ENCODE peak calls at places on chromosome 17, in five cellular contexts. Q is AG04450, J is IMR-90, C is activated B cell treated with CpG ODN at 0.5 μM for 24 hours, W is astrocyte of the cerebellum. L is an unnamed sample.

GRCh38 chr17:2266865-2267228 is 36.7 kb downstream of the SMG6 start:
- DNase-seq in C (no peak), Q (no peak), W (no peak), J (no peak), L (no peak)

GRCh38 chr17:75048396-75048933 is 1.4 kb downstream of the KCTD2 start:
- DNase-seq in W (no peak), C (no peak), Q (no peak), J (peak; percentile 10), L (no peak)

GRCh38 chr17:80245566-80246265 is 14.9 kb upstream of the RNF213 start:
- DNase-seq in Q (no peak), C (no peak), W (no peak), J (no peak), L (no peak)

GRCh38 chr17:56540791-56541190 is 52.7 kb upstream of the NOG start:
- DNase-seq in C (no peak), J (no peak), Q (no peak), W (no peak), L (no peak)

GRCh38 chr17:43020789-43021738 is 1.1 kb downstream of the VAT1 start:
- DNase-seq in J (peak; percentile 50), W (no peak), C (peak; percentile 54), Q (no peak), L (peak; percentile 56)

GRCh38 chr17:67912656-67913055 is 83.6 kb downstream of the C17orf58 start:
- DNase-seq in J (no peak), W (no peak), C (no peak), Q (no peak), L (no peak)

GRCh38 chr17:13544292-13544691 is 57.4 kb downstream of the HS3ST3A1 start:
- DNase-seq in Q (peak; percentile 93), W (peak; percentile 99), J (peak; percentile 98), C (no peak), L (no peak)

GRCh38 chr17:79622776-79623175 is 11.9 kb upstream of the RBFOX3 start:
- DNase-seq in J (no peak), C (no peak), W (no peak), Q (no peak), L (no peak)

GRCh38 chr17:34579979-34580684 is 750 bp downstream of the TMEM132E start:
- DNase-seq in J (no peak), C (no peak), Q (no peak), W (no peak), L (peak; percentile 46)

GRCh38 chr17:65561394-65562205 is at the start of gene AXIN2:
- DNase-seq in Q (peak; percentile 53), C (peak; percentile 64), W (peak; percentile 83), J (peak; percentile 85), L (peak; percentile 92)
- TF ChIP-seq CTCF in Q (peak; percentile 22), C (no peak), W (peak; percentile 22), J (no peak), L (no peak)

DNA sequence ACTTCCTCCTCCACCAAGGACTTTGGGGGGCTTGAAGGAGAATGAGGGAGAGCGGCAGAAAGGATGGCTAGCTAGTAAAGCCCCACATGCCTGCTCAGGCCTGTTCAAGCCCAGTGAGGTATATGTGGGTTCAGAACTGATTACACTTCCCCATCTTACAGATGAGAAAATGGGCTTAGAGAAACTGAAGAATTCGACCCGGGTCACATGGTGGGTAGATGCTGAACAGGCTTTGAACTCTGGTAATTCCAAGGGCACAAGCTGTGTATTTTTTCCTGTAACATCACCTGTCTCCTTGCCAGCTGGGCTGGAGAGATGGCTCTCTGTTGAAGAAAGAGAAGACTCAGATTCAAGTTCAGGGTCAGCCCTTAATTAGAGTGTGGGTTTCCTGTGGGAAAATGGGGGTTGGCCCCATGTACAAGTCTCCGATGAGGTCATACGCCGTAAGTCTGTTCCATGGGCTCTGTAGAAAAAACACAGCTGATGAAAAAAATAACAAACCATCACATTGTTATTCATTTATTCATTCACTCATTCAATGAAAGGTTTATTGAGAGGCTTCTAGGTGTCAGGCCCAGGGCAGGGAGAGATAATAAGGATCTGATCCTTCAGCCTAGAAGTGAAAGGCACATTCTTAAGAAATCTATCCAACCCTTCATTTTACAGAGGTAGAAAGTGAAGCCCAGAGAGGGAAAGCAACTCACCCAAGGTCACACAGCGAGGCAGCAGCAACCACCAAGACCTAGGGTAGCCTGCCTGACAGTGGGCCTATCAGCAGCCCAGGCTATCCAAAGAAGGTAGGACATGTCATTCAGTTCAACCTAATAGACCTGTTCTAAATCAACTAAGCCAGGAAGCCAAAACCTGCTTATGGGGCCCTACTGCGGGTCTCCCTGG is 482.8 kb downstream of the SOX9 start:
- DNase-seq in Q (peak; percentile 46), J (peak; percentile 87), W (peak; percentile 77), C (no peak), L (no peak)
- TF ChIP-seq CTCF in Q (no peak), J (no peak), W (no peak), C (no peak), L (no peak)

GRCh38 chr17:58269557-58270291 is 11.0 kb downstream of the MPO start:
- DNase-seq in C (no peak), J (no peak), W (no peak), Q (no peak), L (no peak)

GRCh38 chr17:58268774-58269556 is 11.8 kb downstream of the MPO start:
- DNase-seq in C (no peak), Q (no peak), J (no peak), W (no peak), L (no peak)

GRCh38 chr17:58271532-58271931 is 9.2 kb downstream of the MPO start:
- DNase-seq in W (no peak), Q (no peak), C (no peak), J (no peak), L (no peak)

GRCh38 chr17:58272367-58273280 is 8.1 kb downstream of the MPO start:
- DNase-seq in W (no peak), J (no peak), Q (no peak), C (no peak), L (no peak)

DNA sequence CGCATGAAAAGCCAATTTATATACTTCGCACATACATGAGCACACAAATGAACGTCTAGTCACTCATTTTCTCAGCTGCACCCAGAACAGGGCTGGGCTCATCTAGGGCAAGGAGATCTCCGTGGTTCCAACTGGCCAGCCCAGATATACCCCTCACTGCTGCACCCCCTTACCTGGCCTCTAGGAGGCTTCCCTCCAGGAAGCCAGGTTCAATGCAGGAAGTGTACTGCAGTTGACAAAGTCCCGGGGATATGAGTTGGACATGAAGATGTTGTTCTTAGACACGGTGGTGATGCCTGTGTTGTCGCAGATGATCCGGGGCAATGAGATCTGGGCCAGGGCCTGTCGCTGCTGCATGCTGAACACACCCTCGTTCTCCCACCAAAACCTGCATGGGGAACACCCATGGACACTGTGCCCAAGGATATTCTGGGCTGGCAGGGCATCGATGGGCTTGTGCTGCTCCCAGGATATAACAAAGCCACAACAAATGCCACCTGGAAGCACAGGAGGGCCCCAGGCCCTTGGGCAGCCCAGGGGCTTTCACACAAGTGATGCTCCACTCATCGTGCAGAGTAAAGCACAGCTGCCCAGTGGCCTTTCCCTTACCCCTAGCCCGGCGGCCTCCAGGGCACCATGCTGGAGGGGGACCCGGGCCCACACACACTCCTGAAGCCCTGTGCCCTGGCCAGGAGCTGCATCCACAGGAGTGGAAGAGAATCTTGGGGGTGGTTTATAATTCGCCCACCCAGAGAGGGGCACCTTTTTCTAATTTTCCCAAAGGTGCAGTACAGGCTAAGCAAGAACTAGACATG is 10.1 kb downstream of the MPO start:
- DNase-seq in C (no peak), W (no peak), Q (no peak), J (no peak), L (no peak)
- TF ChIP-seq CTCF in C (no peak), W (peak; percentile 19), Q (no peak), J (no peak), L (peak; percentile 15)

GRCh38 chr17:16995930-16996329 is 24.0 kb upstream of the TNFRSF13B start:
- DNase-seq in C (no peak), Q (no peak), W (no peak), J (no peak), L (no peak)

GRCh38 chr17:16999931-17000625 is 28.2 kb upstream of the TNFRSF13B start:
- DNase-seq in Q (no peak), J (no peak), W (no peak), C (no peak), L (no peak)

GRCh38 chr17:17001076-17001777 is 29.3 kb upstream of the TNFRSF13B start:
- DNase-seq in W (no peak), J (no peak), C (no peak), Q (no peak), L (no peak)

GRCh38 chr17:16994626-16995025 is 22.7 kb upstream of the TNFRSF13B start:
- DNase-seq in Q (no peak), C (no peak), J (no peak), W (no peak), L (no peak)

DNA sequence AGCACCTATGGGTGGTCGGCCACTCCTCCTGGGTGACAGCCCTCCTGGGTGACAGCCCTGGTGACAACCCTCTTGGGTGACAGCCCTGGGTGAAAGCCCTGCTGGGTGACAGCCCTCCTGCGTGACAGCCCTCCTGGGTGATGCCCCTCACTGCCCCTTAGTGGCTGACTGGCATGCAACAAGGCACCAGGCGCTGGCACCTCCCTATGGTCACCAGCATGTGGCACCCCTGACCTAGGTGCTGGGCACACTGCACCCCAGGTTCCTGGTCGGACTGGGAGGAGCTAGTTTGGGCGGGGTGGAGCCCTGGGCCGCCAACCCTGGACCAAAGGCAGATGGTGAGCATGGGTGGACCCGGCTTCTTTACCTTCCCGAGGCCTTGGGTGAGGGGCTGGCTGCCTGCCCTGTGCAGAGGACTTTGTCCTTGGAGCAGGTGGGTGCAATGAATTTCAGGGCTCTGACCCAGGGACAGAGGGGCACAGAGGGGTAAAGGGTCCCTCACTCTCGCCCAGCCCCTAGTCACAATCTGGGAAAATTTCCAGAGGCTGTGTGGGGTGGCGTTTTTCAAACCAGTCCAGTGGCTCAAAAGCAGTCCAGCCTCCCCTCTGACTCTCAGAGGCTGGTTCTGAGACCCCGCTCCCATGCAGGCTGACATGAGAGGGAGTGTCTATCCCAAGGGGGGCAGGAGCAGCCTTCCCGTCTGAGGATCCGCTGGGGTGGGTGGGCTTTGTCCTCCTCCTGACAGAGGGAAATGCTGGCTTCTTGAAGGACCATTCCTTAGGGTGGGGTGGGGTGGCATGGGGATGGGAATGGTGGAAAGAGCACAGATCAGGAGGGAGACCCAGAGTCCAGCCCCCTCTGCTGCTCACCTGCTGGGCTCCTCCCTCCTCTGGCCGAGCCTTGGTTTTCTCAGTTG is 25.9 kb upstream of the TNFRSF13B start:
- DNase-seq in W (no peak), Q (no peak), J (no peak), C (no peak), L (no peak)
- TF ChIP-seq CTCF in W (peak; percentile 68), Q (peak; percentile 81), J (no peak), C (no peak), L (no peak)

DNA sequence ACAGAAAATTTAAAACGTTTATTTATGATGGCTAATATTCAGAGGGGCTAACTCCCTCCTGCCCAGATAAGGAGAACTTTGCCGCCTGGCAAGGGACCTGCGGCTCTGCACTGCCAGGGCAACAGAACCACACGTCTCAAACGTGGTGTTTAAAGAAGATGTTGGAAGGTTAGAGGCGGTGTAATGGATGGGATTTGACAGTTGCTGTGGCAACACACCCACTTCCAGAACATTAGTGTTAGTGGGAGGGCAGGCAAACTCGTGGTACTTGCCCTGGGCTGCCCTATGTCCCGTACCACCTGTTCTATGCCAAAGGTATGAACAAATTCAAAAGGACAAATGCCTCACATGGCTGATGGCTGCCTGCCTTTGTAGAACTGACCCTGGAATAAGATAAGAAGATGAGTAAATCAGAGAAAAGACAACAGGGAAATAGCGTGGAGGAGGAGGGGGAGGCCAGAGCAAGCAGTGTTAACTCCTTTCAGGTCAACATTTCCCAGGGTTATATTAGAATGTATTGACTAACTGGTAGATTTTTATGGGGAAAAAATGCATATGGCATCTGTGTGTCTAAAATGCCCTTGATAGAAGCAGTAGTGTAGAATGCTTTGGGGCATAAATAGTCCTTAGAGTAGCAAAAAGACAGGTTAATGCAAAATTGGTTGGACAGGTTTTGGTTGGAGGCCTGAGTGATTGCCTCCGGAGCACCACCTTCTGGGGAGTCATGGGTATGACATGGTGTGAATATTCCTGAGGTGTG is 30.8 kb downstream of the HLF start:
- DNase-seq in J (peak; percentile 43), C (peak; percentile 31), W (peak; percentile 27), Q (peak; percentile 7), L (peak; percentile 74)
- TF ChIP-seq CTCF in J (peak; percentile 83), C (no peak), W (peak; percentile 90), Q (peak; percentile 92), L (peak; percentile 85)

GRCh38 chr17:66451188-66452149 is 149.1 kb downstream of the PRKCA start:
- DNase-seq in C (no peak), Q (no peak), J (no peak), W (no peak), L (peak; percentile 63)
- TF ChIP-seq CTCF in C (no peak), Q (no peak), J (peak; percentile 8), W (no peak), L (peak; percentile 50)